ENCODE peak calls at places on chromosomes 13 and 19, in nine cellular contexts. Q, R, W, I, B, T, E, S and O are unnamed samples.

GRCh38 chr19:50233308-50233910 is 30.0 kb downstream of the MYH14 start:
- DNase-seq in E (no peak), S (no peak), Q (no peak), B (no peak), I (no peak), R (no peak), W (no peak), T (no peak), O (no peak)

GRCh38 chr13:31485651-31486051 is 253.7 kb upstream of the RXFP2 start:
- DNase-seq in S (peak; percentile 20), R (no peak), W (no peak), T (no peak), E (no peak), Q (no peak), B (peak; percentile 71), I (no peak), O (no peak)

GRCh38 chr13:41313659-41314197 is 2.7 kb downstream of the NAA16 start:
- DNase-seq in Q (no peak), E (no peak), W (no peak), R (no peak), S (no peak), I (no peak), T (no peak), B (no peak), O (no peak)

GRCh38 chr13:27208514-27208913 is 36.9 kb upstream of the USP12 start:
- DNase-seq in B (no peak), E (no peak), T (no peak), W (no peak), Q (no peak), S (no peak), I (no peak), R (no peak), O (no peak)

GRCh38 chr13:72952529-72953141 is 106.2 kb upstream of the KLF5 start:
- DNase-seq in Q (no peak), W (peak; percentile 52), S (no peak), B (peak; percentile 13), E (no peak), I (no peak), R (no peak), T (no peak), O (no peak)

GRCh38 chr19:1001538-1002166 is 1.4 kb downstream of the GRIN3B start:
- DNase-seq in E (peak; percentile 64), Q (peak; percentile 45), W (peak; percentile 90), T (peak; percentile 69), S (no peak), I (peak; percentile 73), B (no peak), R (no peak), O (peak; percentile 82)

GRCh38 chr13:26253262-26253786 is 605 bp upstream of the CDK8 start:
- DNase-seq in R (no peak), W (no peak), T (no peak), S (no peak), E (no peak), I (no peak), Q (no peak), B (no peak), O (no peak)

GRCh38 chr19:17739121-17739875 is 12.0 kb upstream of the FCHO1 start:
- DNase-seq in E (peak; percentile 80), B (no peak), I (no peak), S (no peak), Q (no peak), R (no peak), W (no peak), T (no peak), O (peak; percentile 37)

GRCh38 chr13:85108356-85108755 is 690.9 kb downstream of the SLITRK6 start:
- DNase-seq in Q (no peak), S (no peak), W (no peak), E (no peak), R (peak; percentile 4), I (no peak), T (no peak), B (no peak), O (no peak)

GRCh38 chr13:103436057-103436654 is 369.9 kb upstream of the SLC10A2 start:
- DNase-seq in Q (no peak), R (no peak), B (no peak), S (no peak), I (no peak), E (no peak), T (no peak), W (peak; percentile 72), O (no peak)

GRCh38 chr13:33052446-33052845 is 36.2 kb downstream of the KL start:
- DNase-seq in Q (no peak), B (peak; percentile 41), S (peak; percentile 23), E (no peak), R (no peak), T (no peak), W (no peak), I (no peak), O (no peak)

GRCh38 chr13:50636007-50636704 is 207.3 kb downstream of the DLEU7 start:
- DNase-seq in I (no peak), B (peak; percentile 57), Q (no peak), R (no peak), E (peak; percentile 31), S (no peak), T (no peak), W (peak; percentile 87), O (peak; percentile 10)

GRCh38 chr13:76148926-76149325 is 512.8 kb downstream of the LMO7 start:
- DNase-seq in Q (no peak), B (peak; percentile 52), S (peak; percentile 70), E (no peak), R (no peak), W (no peak), I (no peak), T (no peak), O (no peak)

GRCh38 chr13:99031725-99032298 is 53.9 kb upstream of the DOCK9 start:
- DNase-seq in B (no peak), I (no peak), W (no peak), T (no peak), R (no peak), Q (no peak), S (no peak), E (no peak), O (no peak)

GRCh38 chr19:14563989-14564650 is 7.7 kb downstream of the NDUFB7 start:
- DNase-seq in R (no peak), E (peak; percentile 90), W (peak; percentile 98), S (no peak), Q (no peak), I (no peak), T (no peak), B (peak; percentile 33), O (peak; percentile 48)

GRCh38 chr19:3413796-3414327 is 47.5 kb downstream of the NFIC start:
- DNase-seq in I (no peak), T (no peak), R (no peak), W (no peak), E (no peak), Q (no peak), B (no peak), S (no peak), O (no peak)

GRCh38 chr19:46616631-46617322 is 8.1 kb downstream of the PTGIR start:
- DNase-seq in W (peak; percentile 92), I (peak; percentile 45), R (peak; percentile 70), B (peak; percentile 80), E (peak; percentile 65), Q (peak; percentile 87), T (no peak), S (peak; percentile 50), O (peak; percentile 73)
- TF ChIP-seq CTCF in W (peak; percentile 85), I (peak; percentile 57), R (peak; percentile 29), B (peak; percentile 52), E (peak; percentile 79), Q (no peak), T (peak; percentile 60), S (peak; percentile 29), O (peak; percentile 46)

GRCh38 chr13:20489185-20489820 is 36.4 kb downstream of the CRYL1 start:
- DNase-seq in T (no peak), I (no peak), E (peak; percentile 55), Q (no peak), S (peak; percentile 68), W (peak; percentile 47), R (peak; percentile 23), B (peak; percentile 63), O (no peak)
- TF ChIP-seq CTCF in T (no peak), I (no peak), E (peak; percentile 84), Q (no peak), S (peak; percentile 76), W (no peak), R (peak; percentile 24), B (peak; percentile 76), O (no peak)

GRCh38 chr13:110714798-110715394 is 1.4 kb downstream of the ING1 start:
- DNase-seq in T (peak; percentile 45), Q (peak; percentile 54), S (peak; percentile 44), E (peak; percentile 39), R (peak; percentile 51), W (peak; percentile 83), I (peak; percentile 37), B (peak; percentile 58), O (peak; percentile 63)
- TF ChIP-seq CTCF in T (no peak), Q (no peak), S (peak; percentile 12), E (no peak), R (no peak), W (no peak), I (no peak), B (peak; percentile 27), O (no peak)

DNA sequence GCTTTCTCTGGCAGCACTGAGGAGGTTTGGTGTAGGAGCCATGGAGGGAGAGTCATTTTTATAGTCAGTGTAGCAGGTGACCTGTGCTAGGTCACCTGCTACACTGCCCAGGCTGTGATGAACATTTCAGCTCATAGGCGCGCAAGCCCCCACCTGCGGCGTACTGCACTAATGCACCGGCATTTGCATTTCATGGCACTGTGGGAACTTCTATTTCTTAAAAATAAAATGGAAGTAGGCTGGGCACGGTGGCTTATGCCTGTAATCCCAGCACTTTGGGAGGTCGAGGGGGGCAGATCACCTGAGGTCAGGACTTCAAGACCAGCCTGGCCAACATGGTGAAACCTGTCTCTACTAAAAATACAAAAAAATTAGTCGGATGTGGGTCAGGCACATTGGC is 101.0 kb downstream of the SLC7A1 start:
- DNase-seq in W (no peak), T (no peak), I (no peak), E (peak; percentile 38), R (no peak), Q (no peak), B (no peak), S (no peak), O (no peak)
- TF ChIP-seq CTCF in W (no peak), T (no peak), I (no peak), E (no peak), R (no peak), Q (no peak), B (no peak), S (no peak), O (no peak)

GRCh38 chr19:55097864-55098715 is 19.3 kb downstream of the PPP1R12C start:
- DNase-seq in W (no peak), B (no peak), Q (no peak), T (no peak), E (no peak), R (no peak), I (no peak), S (no peak), O (no peak)

GRCh38 chr19:55101261-55101660 is 16.2 kb downstream of the PPP1R12C start:
- DNase-seq in Q (no peak), B (no peak), S (no peak), R (no peak), E (no peak), W (no peak), T (no peak), I (no peak), O (no peak)

GRCh38 chr19:55103190-55103589 is 14.2 kb downstream of the PPP1R12C start:
- DNase-seq in R (no peak), E (no peak), Q (no peak), B (no peak), I (no peak), S (no peak), T (no peak), W (no peak), O (no peak)

GRCh38 chr19:55098716-55099556 is 18.5 kb downstream of the PPP1R12C start:
- DNase-seq in Q (no peak), T (no peak), W (peak; percentile 66), E (no peak), R (no peak), S (no peak), B (no peak), I (no peak), O (peak; percentile 28)

GRCh38 chr19:55099557-55100506 is 17.6 kb downstream of the PPP1R12C start:
- DNase-seq in R (no peak), B (no peak), I (no peak), E (no peak), T (no peak), W (peak; percentile 84), S (no peak), Q (no peak), O (peak; percentile 46)
- TF ChIP-seq CTCF in R (no peak), B (peak; percentile 47), I (peak; percentile 31), E (peak; percentile 56), T (peak; percentile 16), W (peak; percentile 64), S (peak; percentile 5), Q (peak; percentile 14), O (peak; percentile 12)